ENCODE peak calls at places on chromosomes 16 and 17, in seven cellular contexts. Y is mucosa of descending colon, Z is body of pancreas, M is cardiac muscle cell, W is astrocyte, L is pancreas, S is thoracic aorta. R is an unnamed sample.

GRCh38 chr17:29291163-29291752 is 2.7 kb downstream of the NUFIP2 start:
- DNase-seq in Y (no peak), Z (no peak), M (peak), W (peak), L (no peak), S (no peak), R (peak)

GRCh38 chr17:80575057-80575875 is 30.6 kb downstream of the RPTOR start:
- DNase-seq in Y (peak), Z (peak), M (peak), W (peak), L (peak), S (peak), R (peak)

GRCh38 chr17:67194134-67194533 is 50.9 kb downstream of the HELZ start:
- DNase-seq in Y (no peak), Z (no peak), M (peak), W (peak), L (no peak), S (no peak), R (peak)

GRCh38 chr17:47276868-47277267 is 23.2 kb downstream of the ITGB3 start:
- DNase-seq in Y (no peak), Z (peak), M (peak), W (peak), L (peak), S (no peak), R (peak)

GRCh38 chr17:385195-385835 is 32.7 kb upstream of the RPH3AL start:
- DNase-seq in Y (peak), Z (peak), M (peak), W (no peak), L (no peak), S (no peak), R (no peak)

GRCh38 chr16:82156761-82157654 is 13.0 kb downstream of the MPHOSPH6 start:
- DNase-seq in Y (no peak), Z (no peak), M (peak), W (peak), L (no peak), S (no peak), R (peak)

GRCh38 chr17:41498276-41498675 is 7.1 kb downstream of the KRT13 start:
- DNase-seq in Y (no peak), Z (no peak), M (no peak), W (no peak), L (no peak), S (no peak), R (no peak)

GRCh38 chr16:35404273-35404672 is 1944.9 kb downstream of the TP53TG3F start:
- DNase-seq in Y (no peak), Z (no peak), M (no peak), W (no peak), L (no peak), S (no peak), R (no peak)

GRCh38 chr17:30176845-30177244 is 58.7 kb downstream of the SLC6A4 start:
- DNase-seq in Y (no peak), Z (no peak), M (no peak), W (no peak), L (no peak), S (no peak), R (no peak)

GRCh38 chr17:69492410-69493071 is 78.0 kb downstream of the MAP2K6 start:
- DNase-seq in Y (no peak), Z (no peak), M (peak), W (peak), L (no peak), S (no peak), R (peak)

GRCh38 chr17:17599965-17600364 is 8.5 kb upstream of the PEMT start:
- DNase-seq in Y (no peak), Z (no peak), M (no peak), W (no peak), L (no peak), S (no peak), R (no peak)

GRCh38 chr16:84183572-84183875 is 3.3 kb downstream of the TAF1C start:
- DNase-seq in Y (no peak), Z (no peak), M (no peak), W (no peak), L (no peak), S (no peak), R (no peak)

GRCh38 chr17:63918305-63918704 is 334 bp downstream of the GH1 start:
- DNase-seq in Y (peak), Z (no peak), M (peak), W (no peak), L (no peak), S (no peak), R (no peak)

GRCh38 chr16:66515543-66516171 is 34.3 kb downstream of the TK2 start:
- DNase-seq in Y (no peak), Z (no peak), M (peak), W (peak), L (no peak), S (no peak), R (peak)

GRCh38 chr16:64290461-64290860 is 831.4 kb downstream of the CDH11 start:
- DNase-seq in Y (no peak), Z (no peak), M (no peak), W (no peak), L (no peak), S (no peak), R (no peak)

GRCh38 chr16:64153718-64154117 is 968.1 kb downstream of the CDH11 start:
- DNase-seq in Y (no peak), Z (no peak), M (no peak), W (peak), L (no peak), S (no peak), R (peak)

GRCh38 chr17:38730526-38731379 is 612 bp downstream of the CISD3 start:
- DNase-seq in Y (peak), Z (peak), M (peak), W (no peak), L (peak), S (peak), R (peak)

GRCh38 chr17:3845754-3846738 is at the start of gene NCBP3:
- DNase-seq in Y (peak), Z (peak), M (peak), W (peak), L (peak), S (peak), R (peak)

GRCh38 chr16:86872833-86873232 is 294.5 kb downstream of the FOXL1 start:
- DNase-seq in Y (no peak), Z (no peak), M (no peak), W (no peak), L (no peak), S (no peak), R (no peak)

GRCh38 chr16:67155305-67156145 is 4.2 kb downstream of the TRADD start:
- DNase-seq in Y (peak), Z (peak), M (peak), W (no peak), L (peak), S (no peak), R (peak)

GRCh38 chr17:40598021-40598927 is 33.0 kb upstream of the CCR7 start:
- DNase-seq in Y (no peak), Z (no peak), M (no peak), W (no peak), L (no peak), S (no peak), R (no peak)

GRCh38 chr17:50290074-50290702 is 15.9 kb downstream of the TMEM92 start:
- DNase-seq in Y (peak), Z (peak), M (peak), W (peak), L (peak), S (peak), R (peak)

GRCh38 chr16:81595676-81596292 is 151.2 kb downstream of the CMIP start:
- DNase-seq in Y (no peak), Z (no peak), M (no peak), W (no peak), L (no peak), S (no peak), R (peak)

GRCh38 chr17:55659661-55660060 is 63.0 kb downstream of the TMEM100 start:
- DNase-seq in Y (no peak), Z (no peak), M (no peak), W (no peak), L (no peak), S (no peak), R (no peak)

GRCh38 chr16:11036868-11037410 is 92.6 kb downstream of the CLEC16A start:
- DNase-seq in Y (no peak), Z (no peak), M (no peak), W (no peak), L (no peak), S (no peak), R (no peak)

GRCh38 chr17:66996926-66997325 is 32.4 kb downstream of the CACNG4 start:
- DNase-seq in Y (no peak), Z (no peak), M (no peak), W (no peak), L (no peak), S (no peak), R (no peak)

GRCh38 chr17:48011405-48012150 is 26.0 kb downstream of the COPZ2 start:
- DNase-seq in Y (no peak), Z (no peak), M (peak), W (peak), L (no peak), S (no peak), R (peak)

GRCh38 chr17:57481901-57482300 is 225.6 kb downstream of the MSI2 start:
- DNase-seq in Y (no peak), Z (no peak), M (peak), W (peak), L (no peak), S (no peak), R (peak)

GRCh38 chr17:74454197-74455024 is 12.0 kb upstream of the CD300A start:
- DNase-seq in Y (no peak), Z (peak), M (peak), W (peak), L (peak), S (peak), R (peak)

GRCh38 chr16:29710227-29711219 is 31.5 kb downstream of the QPRT start:
- DNase-seq in Y (no peak), Z (no peak), M (peak), W (peak), L (no peak), S (no peak), R (peak)

GRCh38 chr16:88532434-88533241 is 37.6 kb upstream of the ZC3H18 start:
- DNase-seq in Y (no peak), Z (no peak), M (no peak), W (no peak), L (no peak), S (no peak), R (no peak)

GRCh38 chr17:50583636-50584035 is 23.1 kb downstream of the CACNA1G start:
- DNase-seq in Y (no peak), Z (no peak), M (no peak), W (no peak), L (no peak), S (no peak), R (no peak)

GRCh38 chr16:81513204-81514040 is 68.8 kb downstream of the CMIP start:
- DNase-seq in Y (peak), Z (no peak), M (peak), W (no peak), L (no peak), S (no peak), R (peak)

GRCh38 chr17:5080591-5080990 is 2.3 kb downstream of the ZFP3 start:
- DNase-seq in Y (no peak), Z (no peak), M (no peak), W (no peak), L (no peak), S (no peak), R (no peak)

GRCh38 chr17:31442860-31443259 is 51.4 kb downstream of the RAB11FIP4 start:
- DNase-seq in Y (no peak), Z (no peak), M (peak), W (no peak), L (no peak), S (no peak), R (peak)

DNA sequence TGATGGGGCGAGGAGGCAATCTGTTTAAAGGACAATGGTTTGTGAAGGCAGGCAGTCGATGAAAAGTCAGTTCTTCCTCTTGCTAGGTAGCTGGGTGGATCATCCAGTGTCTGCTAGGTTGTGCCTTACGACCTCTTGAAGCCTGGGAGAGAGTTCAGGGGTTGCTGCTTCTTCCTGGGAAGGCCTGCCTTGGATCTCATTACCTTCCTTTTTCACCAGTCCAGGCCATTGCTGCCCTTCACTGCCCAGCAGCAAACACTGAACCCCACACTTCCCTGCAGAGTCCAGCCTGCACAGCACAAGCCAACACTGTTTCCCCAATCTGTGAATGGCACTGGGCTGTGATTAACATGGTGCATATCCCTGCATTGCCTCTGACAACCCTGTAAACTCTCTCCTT is 24.7 kb downstream of the HS3ST2 start:
- DNase-seq in Y (no peak), Z (no peak), M (no peak), W (no peak), L (no peak), S (no peak), R (no peak)
- TF ChIP-seq CTCF in Y (no peak), Z (no peak), M (no peak), W (no peak), L (no peak), S (no peak), R (no peak)

DNA sequence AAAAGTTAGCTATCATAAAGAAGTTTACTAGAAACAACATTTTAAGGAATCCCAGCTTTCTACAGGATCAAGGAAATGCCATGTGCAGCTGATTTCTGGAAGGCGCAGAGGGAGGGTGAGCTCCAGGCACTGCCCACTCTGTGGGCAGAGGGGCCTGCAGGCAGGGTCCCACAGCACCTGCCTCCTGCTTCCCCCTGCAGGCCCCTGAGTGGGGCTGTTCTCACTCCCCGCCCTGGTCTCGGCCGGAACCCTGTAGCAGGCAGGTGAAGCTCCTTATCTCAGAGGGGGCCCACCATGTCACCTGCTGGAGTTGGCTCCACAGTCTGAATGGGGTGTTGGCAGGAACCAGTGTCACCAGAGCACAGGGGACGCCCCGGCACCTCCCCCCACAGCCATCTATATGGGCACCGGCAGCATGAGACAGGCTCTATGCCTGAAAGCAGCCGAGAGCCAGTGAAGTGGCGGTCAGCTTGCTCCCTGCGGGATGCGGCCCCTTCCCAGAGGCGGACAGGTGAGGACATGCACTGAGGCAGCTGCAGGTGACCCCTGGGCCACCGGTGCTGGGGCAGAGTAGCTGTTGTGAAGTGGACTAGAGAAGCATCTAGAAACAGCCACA is 47.6 kb upstream of the FASN start:
- DNase-seq in Y (no peak), Z (no peak), M (no peak), W (no peak), L (no peak), S (no peak), R (no peak)
- H3K4me3 ChIP-seq in Y (no peak), Z (no peak), M (no peak), W (no peak), L (no peak), S (no peak), R (no peak)

GRCh38 chr16:51374790-51375189 is 223.7 kb upstream of the SALL1 start:
- DNase-seq in Y (no peak), Z (no peak), M (no peak), W (no peak), L (no peak), S (no peak), R (no peak)

GRCh38 chr16:51374346-51374745 is 223.3 kb upstream of the SALL1 start:
- DNase-seq in Y (no peak), Z (no peak), M (peak), W (peak), L (no peak), S (no peak), R (peak)

DNA sequence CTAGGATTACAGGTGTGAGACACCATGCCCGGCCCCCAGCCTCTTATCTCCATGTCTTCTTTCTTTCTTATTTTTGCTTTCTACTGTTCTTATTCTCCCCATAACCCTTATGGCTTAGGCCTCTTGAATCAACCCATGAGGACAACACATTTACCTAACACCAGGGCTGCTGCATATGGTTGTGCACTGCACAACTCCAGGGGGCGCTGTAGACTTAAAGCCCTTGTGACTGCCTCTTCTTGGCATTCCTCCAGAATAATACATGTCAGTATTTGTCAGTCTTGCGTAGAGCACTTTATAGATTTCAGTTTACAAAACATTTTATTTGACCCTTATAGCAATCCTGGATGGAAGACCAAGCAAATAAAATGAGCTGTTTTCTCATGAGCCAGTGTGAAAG is 225.0 kb upstream of the SALL1 start:
- DNase-seq in Y (no peak), Z (no peak), M (no peak), W (no peak), L (no peak), S (no peak), R (no peak)
- TF ChIP-seq CTCF in Y (no peak), Z (no peak), M (no peak), W (no peak), L (no peak), S (no peak), R (no peak)

GRCh38 chr16:85401370-85401916 is 211.7 kb upstream of the GSE1 start:
- DNase-seq in Y (peak), Z (peak), M (no peak), W (no peak), L (peak), S (no peak), R (no peak)

GRCh38 chr16:85400305-85401205 is 212.6 kb upstream of the GSE1 start:
- DNase-seq in Y (peak), Z (peak), M (no peak), W (no peak), L (peak), S (no peak), R (no peak)

GRCh38 chr16:85403693-85404092 is 209.4 kb upstream of the GSE1 start:
- DNase-seq in Y (peak), Z (no peak), M (no peak), W (no peak), L (no peak), S (no peak), R (no peak)

GRCh38 chr16:85402910-85403692 is 210.0 kb upstream of the GSE1 start:
- DNase-seq in Y (peak), Z (no peak), M (peak), W (peak), L (peak), S (no peak), R (peak)

DNA sequence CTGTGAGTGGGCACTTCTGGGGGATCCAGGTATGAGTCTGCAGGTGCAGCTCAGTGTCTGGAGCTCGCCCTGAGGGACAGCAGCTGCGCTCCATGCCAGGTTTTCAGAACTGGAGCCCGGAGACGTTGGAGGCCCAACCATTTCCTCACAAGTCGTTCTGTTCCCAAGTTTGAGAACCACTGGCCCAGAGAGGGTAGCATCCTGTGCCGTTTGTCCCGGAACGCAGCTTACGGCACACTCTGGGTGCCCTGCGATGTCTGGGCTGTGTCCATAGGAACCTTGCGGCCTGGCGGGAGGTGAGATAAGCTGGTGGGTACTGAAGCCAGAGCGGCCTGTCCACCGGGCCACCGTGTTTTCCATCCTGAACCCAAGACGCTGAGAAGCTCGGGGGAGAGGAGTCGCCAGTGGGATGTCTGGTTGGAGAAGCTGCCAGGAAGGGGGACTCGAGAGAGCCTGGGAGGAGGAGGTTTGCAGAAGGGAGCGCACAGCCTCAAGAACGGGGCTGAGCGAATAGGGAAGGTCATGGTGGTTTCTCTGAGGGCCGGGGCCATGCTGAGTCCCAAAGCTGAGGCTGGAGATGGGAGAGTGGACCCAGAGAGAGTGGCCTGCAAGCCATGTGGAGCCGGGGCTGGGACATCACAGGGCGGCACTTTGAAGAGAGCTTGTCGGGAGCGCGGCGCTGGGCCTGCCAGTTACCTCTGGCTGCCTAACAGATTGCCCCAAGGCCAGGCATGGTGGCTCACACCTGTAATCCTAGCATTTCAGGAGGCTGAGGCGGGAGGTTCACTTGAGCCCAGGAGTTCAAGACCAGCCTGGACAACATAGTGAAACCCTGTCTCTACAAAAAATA is 211.0 kb upstream of the GSE1 start:
- DNase-seq in Y (peak), Z (peak), M (no peak), W (no peak), L (peak), S (no peak), R (no peak)
- H3K4me3 ChIP-seq in Y (no peak), Z (no peak), M (no peak), W (no peak), L (no peak), S (no peak), R (no peak)